ENCODE peak calls at places on chromosomes 12 and 14, in five cellular contexts. One of them, this sample, is unnamed.

GRCh38 chr12:108442910-108443309 is 72.2 kb upstream of the FICD start:
- DNase-seq in anterior cingulate cortex: no peak
- DNase-seq in astrocyte of the spinal cord: no peak
- DNase-seq in ecto neural progenitor cell: no peak
- DNase-seq in stimulated activated naive B cell treated with anti-CD40 and anti-IgM and Interleukin-4, amounts not matched to agents 10 μg/mL and 1 μg/mL and 100 μg/mL, for 72 hours: no peak
- DNase-seq in this sample: no peak

GRCh38 chr12:90245396-90245795 is 536.8 kb upstream of the ATP2B1 start:
- DNase-seq in astrocyte of the spinal cord: no peak
- DNase-seq in ecto neural progenitor cell: no peak
- DNase-seq in anterior cingulate cortex: peak
- DNase-seq in stimulated activated naive B cell treated with anti-CD40 and anti-IgM and Interleukin-4, amounts not matched to agents 10 μg/mL and 1 μg/mL and 100 μg/mL, for 72 hours: no peak
- DNase-seq in this sample: no peak

GRCh38 chr12:93706824-93707223 is 29.6 kb downstream of the CRADD start:
- DNase-seq in astrocyte of the spinal cord: no peak
- DNase-seq in ecto neural progenitor cell: no peak
- DNase-seq in anterior cingulate cortex: no peak
- DNase-seq in stimulated activated naive B cell treated with anti-CD40 and anti-IgM and Interleukin-4, amounts not matched to agents 10 μg/mL and 1 μg/mL and 100 μg/mL, for 72 hours: no peak
- DNase-seq in this sample: peak

GRCh38 chr12:569803-570236 is 93.4 kb downstream of the NINJ2 start:
- DNase-seq in anterior cingulate cortex: peak
- DNase-seq in ecto neural progenitor cell: peak
- DNase-seq in astrocyte of the spinal cord: peak
- DNase-seq in stimulated activated naive B cell treated with anti-CD40 and anti-IgM and Interleukin-4, amounts not matched to agents 10 μg/mL and 1 μg/mL and 100 μg/mL, for 72 hours: peak
- DNase-seq in this sample: peak

GRCh38 chr12:120662879-120663278 is 22.5 kb downstream of the CABP1 start:
- DNase-seq in anterior cingulate cortex: no peak
- DNase-seq in ecto neural progenitor cell: no peak
- DNase-seq in astrocyte of the spinal cord: no peak
- DNase-seq in stimulated activated naive B cell treated with anti-CD40 and anti-IgM and Interleukin-4, amounts not matched to agents 10 μg/mL and 1 μg/mL and 100 μg/mL, for 72 hours: no peak
- DNase-seq in this sample: no peak

GRCh38 chr14:91177073-91177796 is 63.4 kb downstream of the DGLUCY start:
- DNase-seq in anterior cingulate cortex: no peak
- DNase-seq in stimulated activated naive B cell treated with anti-CD40 and anti-IgM and Interleukin-4, amounts not matched to agents 10 μg/mL and 1 μg/mL and 100 μg/mL, for 72 hours: peak
- DNase-seq in astrocyte of the spinal cord: peak
- DNase-seq in ecto neural progenitor cell: no peak
- DNase-seq in this sample: peak

GRCh38 chr12:120368789-120369475 is at the start of gene MSI1:
- DNase-seq in astrocyte of the spinal cord: no peak
- DNase-seq in stimulated activated naive B cell treated with anti-CD40 and anti-IgM and Interleukin-4, amounts not matched to agents 10 μg/mL and 1 μg/mL and 100 μg/mL, for 72 hours: no peak
- DNase-seq in anterior cingulate cortex: no peak
- DNase-seq in ecto neural progenitor cell: peak
- DNase-seq in this sample: peak

GRCh38 chr12:23533295-23533694 is 416.2 kb downstream of the SOX5 start:
- DNase-seq in astrocyte of the spinal cord: no peak
- DNase-seq in ecto neural progenitor cell: no peak
- DNase-seq in stimulated activated naive B cell treated with anti-CD40 and anti-IgM and Interleukin-4, amounts not matched to agents 10 μg/mL and 1 μg/mL and 100 μg/mL, for 72 hours: no peak
- DNase-seq in anterior cingulate cortex: no peak
- DNase-seq in this sample: no peak

GRCh38 chr12:65784616-65785015 is 39.7 kb upstream of the HMGA2 start:
- DNase-seq in stimulated activated naive B cell treated with anti-CD40 and anti-IgM and Interleukin-4, amounts not matched to agents 10 μg/mL and 1 μg/mL and 100 μg/mL, for 72 hours: no peak
- DNase-seq in ecto neural progenitor cell: no peak
- DNase-seq in anterior cingulate cortex: no peak
- DNase-seq in astrocyte of the spinal cord: no peak
- DNase-seq in this sample: peak

GRCh38 chr14:95340201-95340697 is 20.5 kb upstream of the CLMN start:
- DNase-seq in anterior cingulate cortex: no peak
- DNase-seq in ecto neural progenitor cell: no peak
- DNase-seq in astrocyte of the spinal cord: no peak
- DNase-seq in stimulated activated naive B cell treated with anti-CD40 and anti-IgM and Interleukin-4, amounts not matched to agents 10 μg/mL and 1 μg/mL and 100 μg/mL, for 72 hours: no peak
- DNase-seq in this sample: no peak